ENCODE peak calls at places on chromosomes 2 and 18, in eight cellular contexts. M, Y, I, O, P, G, L and J are unnamed samples. For H3K9me3, the result is how much of the 10 kb centered on the place peaks cover.

GRCh38 chr18:32048507-32049091 is 30.0 kb downstream of the RNF125 start:
- DNase-seq in M (peak), Y (peak), I (peak), O (no peak), P (peak), G (no peak), L (peak), J (peak)

GRCh38 chr2:213021971-213022899 is 129.2 kb downstream of the IKZF2 start:
- DNase-seq in M (no peak), Y (no peak), I (no peak), O (no peak), P (no peak), G (no peak), L (no peak), J (no peak)

GRCh38 chr18:58579561-58580047 is 49.3 kb downstream of the ALPK2 start:
- DNase-seq in M (no peak), Y (no peak), I (no peak), O (peak), P (no peak), G (no peak), L (no peak), J (no peak)

GRCh38 chr2:100786297-100786658 is 33.7 kb upstream of the NPAS2 start:
- DNase-seq in M (peak), Y (no peak), I (no peak), O (peak), P (no peak), G (no peak), L (peak), J (peak)

GRCh38 chr2:74947703-74948102 is 10.7 kb upstream of the POLE4 start:
- DNase-seq in M (no peak), Y (no peak), I (no peak), O (no peak), P (no peak), G (no peak), L (no peak), J (no peak)

GRCh38 chr2:121118951-121119350 is 166.1 kb downstream of the TFCP2L1 start:
- DNase-seq in M (no peak), Y (peak), I (no peak), O (no peak), P (no peak), G (no peak), L (no peak), J (no peak)

GRCh38 chr2:208037564-208038487 is 12.5 kb upstream of the PLEKHM3 start:
- DNase-seq in M (no peak), Y (no peak), I (no peak), O (no peak), P (no peak), G (no peak), L (no peak), J (no peak)

GRCh38 chr2:20451761-20452499 is 5.1 kb downstream of the RHOB start:
- DNase-seq in M (peak), Y (peak), I (peak), O (no peak), P (no peak), G (no peak), L (no peak), J (no peak)

GRCh38 chr2:9200634-9201015 is 6.0 kb upstream of the ASAP2 start:
- DNase-seq in M (no peak), Y (no peak), I (no peak), O (no peak), P (no peak), G (no peak), L (no peak), J (no peak)

GRCh38 chr2:26347286-26347865 is 787 bp upstream of the ADGRF3 start:
- DNase-seq in M (no peak), Y (no peak), I (no peak), O (no peak), P (no peak), G (no peak), L (no peak), J (no peak)

GRCh38 chr2:38552259-38552658 is 50.5 kb downstream of the HNRNPLL start:
- DNase-seq in M (no peak), Y (no peak), I (no peak), O (no peak), P (no peak), G (no peak), L (no peak), J (no peak)

GRCh38 chr2:195659114-195659513 is 2.1 kb downstream of the SLC39A10 start:
- DNase-seq in M (no peak), Y (no peak), I (no peak), O (no peak), P (no peak), G (no peak), L (no peak), J (no peak)

GRCh38 chr2:27079233-27080139 is 1.1 kb downstream of the EMILIN1 start:
- DNase-seq in M (no peak), Y (no peak), I (peak), O (no peak), P (no peak), G (no peak), L (no peak), J (no peak)

GRCh38 chr2:68463287-68463877 is 3.7 kb downstream of the FBXO48 start:
- DNase-seq in M (no peak), Y (no peak), I (no peak), O (peak), P (no peak), G (no peak), L (no peak), J (no peak)

GRCh38 chr2:161045726-161046125 is 114.5 kb upstream of the TANK start:
- DNase-seq in M (no peak), Y (no peak), I (no peak), O (no peak), P (no peak), G (no peak), L (no peak), J (no peak)

GRCh38 chr18:27017901-27018500 is 152.5 kb upstream of the AQP4 start:
- DNase-seq in M (no peak), Y (no peak), I (no peak), O (peak), P (no peak), G (no peak), L (no peak), J (no peak)

GRCh38 chr18:48031011-48031480 is 100.6 kb upstream of the SMAD2 start:
- DNase-seq in M (peak), Y (peak), I (peak), O (peak), P (peak), G (no peak), L (peak), J (peak)

GRCh38 chr2:232900811-232901701 is 31.0 kb downstream of the SNORC start:
- DNase-seq in M (no peak), Y (no peak), I (no peak), O (no peak), P (peak), G (no peak), L (no peak), J (no peak)

GRCh38 chr2:150034665-150035064 is 447.1 kb upstream of the MMADHC start:
- DNase-seq in M (no peak), Y (no peak), I (no peak), O (no peak), P (no peak), G (no peak), L (no peak), J (no peak)

GRCh38 chr2:20483496-20483895 is 36.6 kb downstream of the RHOB start:
- DNase-seq in M (no peak), Y (peak), I (peak), O (no peak), P (no peak), G (no peak), L (peak), J (peak)

GRCh38 chr18:13574761-13575160 is 151.6 kb downstream of the FAM210A start:
- DNase-seq in M (no peak), Y (no peak), I (no peak), O (no peak), P (no peak), G (no peak), L (no peak), J (no peak)

GRCh38 chr2:117786520-117786919 is 28.0 kb upstream of the DDX18 start:
- DNase-seq in M (no peak), Y (no peak), I (no peak), O (no peak), P (no peak), G (no peak), L (no peak), J (no peak)

GRCh38 chr2:150679456-150680120 is 192.1 kb upstream of the RND3 start:
- DNase-seq in M (no peak), Y (no peak), I (no peak), O (no peak), P (peak), G (no peak), L (no peak), J (no peak)

GRCh38 chr2:11639503-11639902 is 30.5 kb downstream of the NTSR2 start:
- DNase-seq in M (no peak), Y (peak), I (no peak), O (no peak), P (no peak), G (no peak), L (no peak), J (no peak)

GRCh38 chr2:46832543-46832942 is 83.1 kb downstream of the MCFD2 start:
- DNase-seq in M (no peak), Y (no peak), I (no peak), O (no peak), P (no peak), G (no peak), L (no peak), J (no peak)

GRCh38 chr2:219522111-219523030 is 8.1 kb downstream of the ASIC4 start:
- DNase-seq in M (no peak), Y (peak), I (peak), O (no peak), P (peak), G (no peak), L (no peak), J (no peak)

GRCh38 chr2:171846894-171847293 is 47.1 kb downstream of the SLC25A12 start:
- DNase-seq in M (no peak), Y (no peak), I (no peak), O (no peak), P (no peak), G (no peak), L (no peak), J (no peak)

GRCh38 chr2:38168710-38169480 is 92.9 kb upstream of the CYP1B1 start:
- DNase-seq in M (no peak), Y (no peak), I (no peak), O (no peak), P (no peak), G (no peak), L (no peak), J (no peak)

GRCh38 chr18:32238635-32239268 is 48.9 kb downstream of the MEP1B start:
- DNase-seq in M (no peak), Y (no peak), I (no peak), O (no peak), P (no peak), G (no peak), L (no peak), J (no peak)

GRCh38 chr2:48454504-48454903 is 75.5 kb upstream of the STON1 start:
- DNase-seq in M (no peak), Y (no peak), I (no peak), O (no peak), P (no peak), G (no peak), L (no peak), J (no peak)

GRCh38 chr2:139720056-139720455 is 939.9 kb upstream of the NXPH2 start:
- DNase-seq in M (no peak), Y (no peak), I (no peak), O (no peak), P (no peak), G (no peak), L (no peak), J (no peak)

GRCh38 chr18:76686737-76687231 is 135.6 kb upstream of the ZNF236 start:
- DNase-seq in M (peak), Y (peak), I (peak), O (peak), P (peak), G (no peak), L (peak), J (peak)

GRCh38 chr2:238139141-238139840 is 823 bp downstream of the KLHL30 start:
- DNase-seq in M (no peak), Y (no peak), I (no peak), O (no peak), P (no peak), G (no peak), L (no peak), J (no peak)

GRCh38 chr2:190215620-190216019 is 104.0 kb downstream of the HIBCH start:
- DNase-seq in M (no peak), Y (no peak), I (no peak), O (no peak), P (no peak), G (no peak), L (no peak), J (no peak)

GRCh38 chr18:76687271-76688006 is 134.9 kb upstream of the ZNF236 start:
- DNase-seq in M (no peak), Y (no peak), I (peak), O (no peak), P (peak), G (no peak), L (no peak), J (no peak)

GRCh38 chr18:12121175-12122095 is 27.8 kb downstream of the ANKRD62 start:
- DNase-seq in M (no peak), Y (no peak), I (no peak), O (no peak), P (no peak), G (no peak), L (peak), J (no peak)

GRCh38 chr2:76437564-76437963 is 726.8 kb upstream of the GCFC2 start:
- DNase-seq in M (no peak), Y (no peak), I (no peak), O (no peak), P (no peak), G (no peak), L (no peak), J (no peak)

GRCh38 chr2:163264376-163264775 is 425.8 kb upstream of the KCNH7 start:
- DNase-seq in M (no peak), Y (no peak), I (no peak), O (no peak), P (no peak), G (no peak), L (no peak), J (no peak)

GRCh38 chr18:79485788-79486355 is 90.1 kb downstream of the NFATC1 start:
- DNase-seq in M (no peak), Y (peak), I (no peak), O (no peak), P (peak), G (no peak), L (no peak), J (no peak)

GRCh38 chr2:65031341-65032015 is 24.7 kb upstream of the CEP68 start:
- DNase-seq in M (peak), Y (no peak), I (no peak), O (no peak), P (no peak), G (no peak), L (no peak), J (peak)
- H3K4me3 ChIP-seq in M (no peak), Y (no peak), I (no peak), O (no peak), P (no peak), G (no peak), L (no peak), J (no peak)

GRCh38 chr18:31041346-31042067 is 1.0 kb downstream of the DSC3 start:
- DNase-seq in M (peak), Y (no peak), I (no peak), O (no peak), P (no peak), G (no peak), L (no peak), J (peak)

GRCh38 chr18:31042391-31043181 is at the start of gene DSC3:
- DNase-seq in M (peak), Y (no peak), I (no peak), O (peak), P (no peak), G (no peak), L (peak), J (peak)

GRCh38 chr18:31043709-31044108 is 1.2 kb upstream of the DSC3 start:
- DNase-seq in M (no peak), Y (no peak), I (no peak), O (no peak), P (no peak), G (no peak), L (no peak), J (no peak)

GRCh38 chr18:31040982-31041345 is 1.6 kb downstream of the DSC3 start:
- DNase-seq in M (no peak), Y (no peak), I (no peak), O (no peak), P (no peak), G (no peak), L (no peak), J (no peak)

DNA sequence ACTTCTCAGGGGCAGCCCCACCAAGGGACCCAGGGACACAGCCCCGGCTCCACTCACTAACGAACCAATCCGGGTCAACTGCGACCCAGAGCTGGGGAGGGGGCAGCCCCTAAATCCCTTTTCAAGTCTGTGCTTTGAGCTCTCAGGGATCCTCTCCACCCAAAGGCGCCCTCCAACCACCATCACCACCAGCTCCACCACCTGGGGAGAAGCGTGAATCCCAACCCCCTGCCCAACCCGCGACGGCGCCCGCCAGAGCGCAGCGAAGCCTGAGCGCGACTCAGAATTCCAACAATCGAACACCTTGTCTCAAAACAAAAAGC is 513 bp downstream of the DSC3 start:
- DNase-seq in M (no peak), Y (no peak), I (no peak), O (no peak), P (no peak), G (no peak), L (no peak), J (no peak)
- H3K9me3 ChIP-seq in M (under half), Y (under half), I (under half), O (under half), P (under half), G (under half), L (under half), J (under half)

DNA sequence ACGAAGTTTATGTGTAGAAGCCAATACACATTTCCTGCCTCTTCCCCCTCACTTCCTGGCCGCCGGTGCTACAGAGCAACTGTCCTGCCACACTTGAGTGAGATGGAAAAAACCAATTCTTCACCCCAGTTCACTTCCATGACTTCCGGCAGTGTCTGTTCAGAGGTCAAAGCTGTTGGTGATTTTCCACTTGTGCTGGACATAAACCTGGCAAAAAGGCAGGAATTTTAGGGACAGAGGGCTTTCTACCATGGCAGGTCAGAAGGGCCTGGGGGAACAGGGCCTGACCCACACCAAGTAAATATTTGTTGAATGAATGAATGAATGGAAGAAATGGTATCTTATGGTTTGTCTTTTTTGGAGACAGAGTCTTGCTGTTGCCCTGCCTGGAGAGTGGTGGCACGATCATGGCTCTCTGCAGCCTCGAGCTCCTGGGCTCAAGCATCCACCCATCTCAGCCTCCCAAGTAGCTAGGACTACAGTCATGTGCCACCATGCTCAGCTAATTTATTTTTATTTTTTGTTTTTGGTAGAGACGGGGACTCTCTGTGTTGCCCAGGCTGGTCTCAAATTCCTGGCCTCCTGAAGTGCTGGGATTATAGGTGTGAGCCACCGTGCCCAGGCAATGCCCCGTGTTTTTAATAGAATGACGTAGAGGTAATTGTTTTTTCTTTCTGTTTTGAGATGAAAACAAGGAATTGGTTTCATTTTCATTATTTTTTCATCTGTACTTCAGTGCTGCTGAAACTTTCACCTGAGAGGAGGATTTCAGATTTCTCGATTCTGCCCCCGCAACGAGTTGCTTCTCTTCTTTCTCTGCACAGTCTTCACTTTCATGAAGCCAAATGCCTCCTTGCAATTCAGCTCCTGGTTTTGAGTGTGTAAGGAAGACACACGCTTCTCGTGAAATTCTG is 48.0 kb upstream of the LPIN2 start:
- DNase-seq in M (no peak), Y (no peak), I (no peak), O (no peak), P (peak), G (no peak), L (no peak), J (no peak)
- TF ChIP-seq POLR2A in M (no peak), Y (no peak), I (no peak), O (no peak), P (no peak), G (peak), L (no peak), J (no peak)

GRCh38 chr2:40592223-40592622 is 140.3 kb upstream of the SLC8A1 start:
- DNase-seq in M (no peak), Y (no peak), I (no peak), O (no peak), P (no peak), G (no peak), L (no peak), J (no peak)

DNA sequence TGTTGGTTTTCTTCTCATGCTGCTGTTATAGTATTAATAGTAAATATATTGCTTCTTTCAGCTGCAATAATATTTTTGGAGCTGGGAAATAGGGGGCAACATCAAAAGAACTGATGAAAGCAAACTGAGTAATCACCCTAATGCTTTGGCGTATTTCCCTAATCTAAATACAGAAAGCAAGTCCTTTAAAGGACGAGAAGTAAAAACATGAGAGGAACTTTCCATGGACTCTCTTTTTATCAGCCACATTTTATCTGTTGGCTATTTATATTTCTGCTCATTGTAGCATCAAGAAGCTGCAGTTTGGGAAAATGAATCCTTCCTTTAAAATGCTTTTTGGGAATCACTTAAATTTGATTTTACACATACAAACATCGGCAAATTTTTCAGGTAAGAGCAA is 139.9 kb upstream of the SLC8A1 start:
- DNase-seq in M (no peak), Y (no peak), I (no peak), O (no peak), P (no peak), G (no peak), L (no peak), J (no peak)
- H3K4me3 ChIP-seq in M (no peak), Y (no peak), I (no peak), O (no peak), P (no peak), G (no peak), L (no peak), J (no peak)